ENCODE peak calls at places on chromosomes 12 and 14, in eight cellular contexts. Y is lower leg skin, U is NB4, H is testis, Q is suprapubic skin, R is right lobe of liver, V is adrenal gland, I is HCT116. F is an unnamed sample.
A peak's percentile ranks its signal among the peaks of the same experiment; 100 is the strongest.

GRCh38 chr12:67436230-67436629 is 167.1 kb downstream of the CAND1 start:
- DNase-seq in Q (no peak), U (no peak), H (no peak), I (no peak), R (no peak), V (no peak), Y (no peak), F (no peak)

GRCh38 chr12:56146492-56147460 is 5.6 kb upstream of the MYL6B start:
- DNase-seq in H (peak; percentile 45), I (no peak), R (no peak), U (peak; percentile 39), Q (no peak), V (peak; percentile 87), Y (no peak), F (peak; percentile 73)

GRCh38 chr12:62625238-62625637 is 158.6 kb downstream of the MON2 start:
- DNase-seq in U (peak; percentile 92), R (peak; percentile 37), I (no peak), V (no peak), Q (no peak), H (no peak), Y (no peak), F (no peak)

GRCh38 chr12:128843538-128843937 is 9.7 kb upstream of the GLT1D1 start:
- DNase-seq in Y (no peak), H (no peak), I (no peak), Q (no peak), R (no peak), U (no peak), V (no peak), F (no peak)

GRCh38 chr12:28089363-28089762 is 100.9 kb upstream of the CCDC91 start:
- DNase-seq in H (no peak), V (no peak), U (peak; percentile 42), Y (no peak), Q (no peak), I (no peak), R (no peak), F (no peak)

GRCh38 chr14:66284346-66284745 is 201.8 kb upstream of the CCDC196 start:
- DNase-seq in I (no peak), V (no peak), U (no peak), H (no peak), Y (no peak), R (no peak), Q (no peak), F (no peak)

GRCh38 chr14:21768116-21768874 is 94.7 kb upstream of the OR4E1 start:
- DNase-seq in Q (no peak), H (no peak), R (no peak), V (no peak), U (peak; percentile 36), I (peak; percentile 32), Y (no peak), F (no peak)

GRCh38 chr12:120971299-120972180 is 6.8 kb upstream of the HNF1A start:
- DNase-seq in V (peak; percentile 65), U (peak; percentile 96), Y (no peak), R (no peak), I (peak; percentile 58), H (peak; percentile 42), Q (no peak), F (no peak)

GRCh38 chr14:25406818-25407217 is 356.9 kb upstream of the STXBP6 start:
- DNase-seq in Q (no peak), V (peak; percentile 57), R (no peak), H (peak; percentile 89), I (no peak), Y (no peak), U (peak; percentile 67), F (peak; percentile 41)

GRCh38 chr12:56119361-56119796 is 1.3 kb downstream of the ZC3H10 start:
- DNase-seq in Q (peak; percentile 86), V (peak; percentile 93), U (peak; percentile 91), H (peak; percentile 81), R (peak; percentile 66), I (peak; percentile 82), Y (no peak), F (peak; percentile 78)

GRCh38 chr14:67650694-67651093 is 23.7 kb downstream of the VTI1B start:
- DNase-seq in R (no peak), Q (no peak), I (no peak), V (no peak), U (no peak), Y (no peak), H (no peak), F (no peak)

GRCh38 chr12:8773456-8773855 is 49.0 kb upstream of the A2ML1 start:
- DNase-seq in V (no peak), I (no peak), R (no peak), Y (no peak), Q (no peak), H (no peak), U (peak; percentile 34), F (no peak)

GRCh38 chr12:40224439-40225291 is at the start of gene LRRK2:
- DNase-seq in Q (peak; percentile 92), Y (peak; percentile 96), I (no peak), R (peak; percentile 88), H (peak; percentile 76), V (peak; percentile 89), U (peak; percentile 98), F (peak; percentile 74)

GRCh38 chr12:115102450-115102849 is 418.5 kb upstream of the TBX3 start:
- DNase-seq in H (no peak), V (no peak), Y (no peak), Q (no peak), I (no peak), R (no peak), U (no peak), F (no peak)

GRCh38 chr12:105561981-105562726 is 231.7 kb downstream of the C12orf75 start:
- DNase-seq in Q (no peak), Y (peak; percentile 86), R (no peak), U (no peak), I (peak; percentile 76), H (no peak), V (peak; percentile 63), F (peak; percentile 31)

GRCh38 chr14:69955855-69956567 is 76.8 kb downstream of the SMOC1 start:
- DNase-seq in R (no peak), H (no peak), Q (no peak), Y (no peak), V (no peak), I (no peak), U (no peak), F (no peak)

GRCh38 chr14:56378474-56378873 is 201.1 kb upstream of the TMEM260 start:
- DNase-seq in U (peak; percentile 10), I (no peak), Y (no peak), R (no peak), Q (no peak), V (no peak), H (no peak), F (no peak)

GRCh38 chr14:105118646-105119409 is 49.7 kb downstream of the JAG2 start:
- DNase-seq in I (no peak), U (no peak), Y (peak; percentile 87), H (no peak), V (peak; percentile 21), Q (peak; percentile 68), R (no peak), F (no peak)

GRCh38 chr12:52461693-52462092 is 9.7 kb upstream of the KRT6B start:
- DNase-seq in I (no peak), U (no peak), H (no peak), Q (no peak), V (no peak), Y (no peak), R (no peak), F (peak; percentile 25)

GRCh38 chr12:70839544-70839943 is 81.0 kb downstream of the PTPRR start:
- DNase-seq in I (no peak), U (no peak), Y (no peak), Q (no peak), H (no peak), R (no peak), V (no peak), F (no peak)
- TF ChIP-seq POLR2A in I (no peak), U (no peak), Y (no peak), Q (no peak), H (no peak), R (no peak), V (no peak), F (no peak)

GRCh38 chr12:19031032-19031431 is 98.5 kb upstream of the PLEKHA5 start:
- DNase-seq in V (no peak), R (no peak), U (no peak), Q (no peak), Y (no peak), I (peak; percentile 85), H (no peak), F (no peak)
- H3K4me3 ChIP-seq in V (no peak overlapping the region), R (no peak overlapping the region), U (no peak overlapping the region), Q (no peak overlapping the region), Y (no peak overlapping the region), I (no peak overlapping the region), H (no peak overlapping the region), F (no peak overlapping the region)

DNA sequence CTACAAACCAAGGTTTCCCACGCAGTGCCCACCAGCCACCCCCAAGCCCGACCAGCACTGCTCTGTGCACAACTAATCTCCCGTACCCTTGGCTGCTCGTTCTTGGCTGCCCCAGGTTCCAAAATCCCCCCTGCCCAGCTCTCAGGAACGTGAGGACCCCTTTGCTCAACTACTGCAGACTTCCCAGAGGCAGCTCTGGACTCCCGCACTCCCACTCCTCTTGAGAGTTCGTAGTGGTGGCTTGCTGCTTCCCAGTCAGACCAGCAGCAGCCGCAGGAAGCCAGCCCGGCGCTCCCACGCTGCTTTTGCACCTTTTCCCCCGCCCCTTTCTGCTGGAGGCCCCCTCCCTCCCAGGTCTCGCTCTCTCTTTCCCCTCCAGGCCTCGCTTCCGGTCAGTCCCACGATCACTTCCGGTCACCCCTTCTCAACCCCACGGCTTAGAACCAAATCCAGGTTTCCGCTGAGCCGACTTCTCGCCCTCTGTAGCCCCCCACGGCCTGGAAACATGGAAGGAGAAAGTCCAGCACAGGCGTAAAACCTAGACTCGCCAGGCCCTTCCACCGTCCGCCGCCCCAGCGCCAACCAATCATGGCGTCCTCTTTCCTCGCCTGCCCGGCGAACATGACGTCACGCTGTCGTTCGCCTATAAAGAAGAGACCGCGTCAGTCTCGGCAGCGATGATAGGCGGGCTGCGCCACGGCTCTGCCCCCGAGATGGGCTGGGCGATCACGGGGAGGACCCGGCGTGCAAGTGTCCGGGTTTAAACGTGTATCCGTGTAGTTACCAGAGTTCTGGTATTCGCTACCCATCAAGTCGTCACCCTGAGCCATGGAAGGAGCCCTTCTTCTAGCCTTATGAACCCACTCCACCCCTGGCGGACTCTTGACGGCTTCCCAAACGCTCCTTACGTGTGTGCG is at the start of gene TFCP2:
- DNase-seq in I (peak; percentile 97), V (peak; percentile 99), Y (peak; percentile 99), H (peak; percentile 98), U (peak; percentile 99), R (peak; percentile 97), Q (peak; percentile 99), F (peak; percentile 97)
- TF ChIP-seq POLR2A in I (peak; percentile 95), V (peak; percentile 86), Y (no peak), H (peak; percentile 43), U (peak; percentile 64), R (peak; percentile 51), Q (no peak), F (peak; percentile 78)

DNA sequence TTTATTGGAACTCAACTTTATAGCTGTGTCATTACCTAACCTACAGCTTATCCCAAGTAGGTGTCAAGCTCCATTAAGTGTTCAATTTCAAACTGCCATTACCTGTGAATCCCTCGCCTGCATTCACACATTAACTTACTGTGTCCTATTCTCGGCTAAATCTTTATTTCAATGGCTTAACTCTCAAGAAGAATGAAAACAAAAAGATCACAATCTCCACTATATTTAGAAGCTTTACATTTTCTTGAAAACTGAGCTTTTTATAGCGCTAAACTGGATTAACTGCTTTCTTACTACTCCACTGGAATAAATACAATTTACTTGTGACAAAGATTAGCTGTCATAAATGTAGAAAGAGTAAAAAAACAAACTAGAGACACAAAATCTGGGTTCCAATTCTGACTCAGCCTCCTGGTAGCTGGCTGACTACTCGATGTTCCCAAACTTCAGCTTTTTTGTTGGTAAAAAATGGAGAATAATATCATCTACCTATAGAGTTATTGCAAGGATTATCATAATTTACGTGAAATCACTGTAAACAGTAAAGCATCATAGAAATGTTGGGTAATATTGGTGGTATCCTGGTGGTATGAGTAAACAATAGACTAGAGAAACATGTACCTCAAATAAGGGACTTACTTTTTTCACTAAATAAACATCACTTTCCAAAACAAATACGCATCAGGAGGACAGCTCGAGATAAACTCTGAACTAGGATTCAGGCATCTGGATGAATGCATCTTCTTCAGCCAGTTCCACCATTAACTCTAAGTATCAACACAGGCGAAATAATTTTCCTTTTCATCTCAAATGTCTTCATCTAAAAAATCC is 1.7 kb downstream of the RALGAPA1 start:
- DNase-seq in U (no peak), H (no peak), Y (no peak), I (no peak), R (no peak), Q (no peak), V (no peak), F (no peak)
- H3K4me3 ChIP-seq in U (peak overlapping the region; percentile 82), H (no peak overlapping the region), Y (no peak overlapping the region), I (peak overlapping the region; percentile 81), R (peak overlapping the region; percentile 61), Q (peak overlapping the region; percentile 82), V (no peak overlapping the region), F (no peak overlapping the region)

F was measured in transverse colon.